ENCODE peak calls at places on chromosome 1, in five cellular contexts. S is WTC11, Q is choroid plexus epithelial cell, R is suprapubic skin, Z is fibroblast of mammary gland. G is an unnamed sample.

GRCh38 chr1:214427871-214428277 is 123.5 kb downstream of the PTPN14 start:
- DNase-seq in S (no peak), Q (peak; percentile 93), R (no peak), Z (peak; percentile 96), G (no peak)

GRCh38 chr1:159999204-159999603 is 32.6 kb downstream of the PIGM start:
- DNase-seq in S (no peak), Q (no peak), R (no peak), Z (peak; percentile 67), G (no peak)

GRCh38 chr1:84289169-84289785 is 12.2 kb upstream of the SAMD13 start:
- DNase-seq in S (no peak), Q (no peak), R (no peak), Z (no peak), G (no peak)

GRCh38 chr1:229859026-229859425 is 208.0 kb upstream of the GALNT2 start:
- DNase-seq in S (no peak), Q (no peak), R (no peak), Z (no peak), G (no peak)

GRCh38 chr1:36851087-36851486 is 183.2 kb downstream of the GRIK3 start:
- DNase-seq in S (no peak), Q (no peak), R (no peak), Z (no peak), G (no peak)

GRCh38 chr1:121586369-121587229 is 401.8 kb downstream of the SRGAP2C start:
- DNase-seq in S (peak; percentile 70), Q (no peak), R (no peak), Z (no peak), G (no peak)

GRCh38 chr1:14392161-14392886 is 206.2 kb upstream of the KAZN start:
- DNase-seq in S (no peak), Q (no peak), R (no peak), Z (no peak), G (no peak)

GRCh38 chr1:75548721-75549480 is 62.0 kb downstream of the SLC44A5 start:
- DNase-seq in S (no peak), Q (peak; percentile 21), R (no peak), Z (no peak), G (no peak)

GRCh38 chr1:237007147-237007881 is 3.1 kb upstream of the MT1HL1 start:
- DNase-seq in S (no peak), Q (no peak), R (no peak), Z (no peak), G (no peak)

GRCh38 chr1:193417420-193417819 is 231.0 kb upstream of the B3GALT2 start:
- DNase-seq in S (no peak), Q (peak; percentile 64), R (no peak), Z (peak; percentile 40), G (no peak)

GRCh38 chr1:70156529-70157120 is 48.8 kb downstream of the LRRC40 start:
- DNase-seq in S (no peak), Q (peak; percentile 9), R (no peak), Z (peak; percentile 74), G (no peak)

GRCh38 chr1:218383681-218384080 is 38.5 kb downstream of the TGFB2 start:
- DNase-seq in S (no peak), Q (peak; percentile 65), R (no peak), Z (peak; percentile 12), G (no peak)

GRCh38 chr1:204859885-204860284 is 10.8 kb upstream of the NFASC start:
- DNase-seq in S (no peak), Q (no peak), R (no peak), Z (no peak), G (no peak)

GRCh38 chr1:23459338-23459757 is 24.6 kb downstream of the ASAP3 start:
- DNase-seq in S (no peak), Q (no peak), R (no peak), Z (no peak), G (no peak)

GRCh38 chr1:56645663-56646330 is 683 bp downstream of the PRKAA2 start:
- DNase-seq in S (peak; percentile 24), Q (no peak), R (no peak), Z (no peak), G (no peak)

GRCh38 chr1:59673575-59674467 is 140.9 kb upstream of the HOOK1 start:
- DNase-seq in S (no peak), Q (no peak), R (no peak), Z (no peak), G (no peak)

GRCh38 chr1:208149776-208150514 is 94.2 kb downstream of the PLXNA2 start:
- DNase-seq in S (no peak), Q (peak; percentile 65), R (no peak), Z (no peak), G (no peak)

GRCh38 chr1:65528104-65528503 is 107.6 kb downstream of the LEPR start:
- DNase-seq in S (no peak), Q (no peak), R (no peak), Z (no peak), G (no peak)
- TF ChIP-seq CTCF in S (no peak), Q (peak; percentile 32), R (no peak), Z (peak; percentile 25), G (peak; percentile 67)

DNA sequence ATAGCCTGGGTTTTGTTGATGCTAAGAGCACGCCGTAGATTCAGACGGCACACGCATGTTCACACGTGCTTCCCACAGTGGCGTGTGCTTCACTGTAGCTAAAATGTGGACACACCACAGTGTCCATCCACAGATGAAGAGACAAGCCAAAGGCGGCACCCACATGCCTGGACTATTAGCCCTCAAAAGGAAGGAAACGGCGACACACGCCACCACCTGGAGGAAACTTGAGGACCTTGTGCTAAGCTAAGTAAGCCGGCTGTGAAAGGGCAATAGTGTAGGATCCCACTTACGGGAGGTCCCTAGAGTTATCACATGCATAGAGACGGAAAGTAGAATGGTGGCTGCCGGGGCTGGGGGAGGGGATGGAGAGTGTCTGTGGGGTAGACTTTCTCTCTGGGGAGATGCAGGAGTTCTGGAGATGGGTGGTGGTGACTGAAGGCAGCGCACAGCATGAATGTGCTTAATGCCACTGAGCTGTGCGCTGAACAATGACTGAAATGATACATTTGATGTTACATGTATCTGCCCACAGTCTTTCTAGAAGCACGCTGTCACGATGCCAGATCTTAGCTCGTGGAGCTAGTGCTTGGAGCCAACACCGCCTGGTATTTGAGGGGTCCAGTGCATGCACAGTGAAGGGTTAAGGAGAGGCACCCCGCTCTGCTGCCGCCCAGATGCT is 103.6 kb downstream of the PRDM16 start:
- DNase-seq in S (no peak), Q (no peak), R (no peak), Z (no peak), G (no peak)
- TF ChIP-seq CTCF in S (no peak), Q (no peak), R (no peak), Z (no peak), G (no peak)

DNA sequence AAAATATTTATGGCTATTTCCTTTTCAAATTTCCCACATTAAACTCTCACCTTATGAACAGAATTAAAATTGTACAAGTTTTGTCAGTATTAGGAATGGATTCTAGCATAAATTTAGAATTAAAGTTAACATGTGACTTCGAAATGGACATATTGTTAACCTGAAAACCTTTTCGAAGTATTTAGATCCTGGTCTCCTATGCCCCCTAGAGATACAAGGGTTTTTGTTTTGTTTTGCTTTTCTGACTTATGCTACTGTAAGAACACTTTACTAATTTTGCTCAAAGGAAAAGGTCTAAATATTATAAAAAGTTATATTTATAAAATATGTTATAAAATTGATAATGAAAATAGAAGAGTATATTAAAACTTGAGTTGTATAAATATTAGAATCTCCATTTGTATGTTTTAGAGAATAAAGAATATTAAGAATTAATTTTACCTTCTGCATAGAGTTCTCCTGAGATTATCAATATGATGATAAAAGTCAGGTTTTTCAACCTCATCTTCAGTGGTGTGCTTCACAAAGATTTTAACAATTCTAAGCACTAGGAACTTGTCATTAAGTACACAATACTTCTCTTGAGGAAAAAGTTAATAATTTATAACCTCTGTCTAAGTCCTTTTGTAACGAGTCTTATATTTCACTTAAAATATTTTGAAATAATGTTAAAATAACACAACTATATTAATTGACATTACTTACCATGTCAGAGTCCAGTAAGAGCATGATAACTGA is at the start of gene F13B:
- DNase-seq in S (no peak), Q (peak; percentile 7), R (no peak), Z (peak; percentile 26), G (no peak)
- TF ChIP-seq CTCF in S (no peak), Q (peak; percentile 15), R (no peak), Z (peak; percentile 23), G (peak; percentile 40)

GRCh38 chr1:78061825-78062523 is 16.2 kb downstream of the GIPC2 start:
- DNase-seq in S (no peak), Q (peak; percentile 95), R (no peak), Z (peak; percentile 90), G (no peak)

GRCh38 chr1:78055565-78056132 is 9.9 kb downstream of the GIPC2 start:
- DNase-seq in S (no peak), Q (no peak), R (no peak), Z (no peak), G (no peak)

GRCh38 chr1:78060857-78061563 is 15.2 kb downstream of the GIPC2 start:
- DNase-seq in S (no peak), Q (no peak), R (no peak), Z (no peak), G (no peak)
- TF ChIP-seq CTCF in S (no peak), Q (no peak), R (no peak), Z (no peak), G (no peak)

GRCh38 chr1:10644307-10645128 is 151.9 kb downstream of the CASZ1 start:
- DNase-seq in S (no peak), Q (no peak), R (no peak), Z (peak; percentile 24), G (no peak)
- TF ChIP-seq CTCF in S (no peak), Q (no peak), R (no peak), Z (no peak), G (no peak)